ENCODE peak calls at places on chromosomes 16 and 17, in six cellular contexts. D is mesenchymal stem cell, X is IMR-90, A is H9, T is neuronal stem cell, F is H1. H is an unnamed sample.

GRCh38 chr17:43552229-43552837 is 6.2 kb upstream of the ETV4 start:
- DNase-seq in D (no peak), X (no peak), A (no peak), T (no peak), F (no peak), H (no peak)

GRCh38 chr16:75043175-75043937 is 44.5 kb downstream of the ZNRF1 start:
- DNase-seq in D (no peak), X (no peak), A (no peak), T (no peak), F (no peak), H (no peak)

GRCh38 chr16:77591347-77591746 is 131.0 kb upstream of the NUDT7 start:
- DNase-seq in D (no peak), X (no peak), A (no peak), T (no peak), F (no peak), H (no peak)

GRCh38 chr17:51611585-51611984 is 351.2 kb downstream of the UTP18 start:
- DNase-seq in D (no peak), X (no peak), A (no peak), T (no peak), F (no peak), H (no peak)

GRCh38 chr17:41647038-41647813 is 22.9 kb upstream of the KRT17 start:
- DNase-seq in D (no peak), X (no peak), A (no peak), T (no peak), F (no peak), H (no peak)

GRCh38 chr17:11272191-11272590 is 31.2 kb downstream of the SHISA6 start:
- DNase-seq in D (no peak), X (no peak), A (no peak), T (no peak), F (no peak), H (no peak)

GRCh38 chr17:19812407-19812806 is 55.3 kb downstream of the ULK2 start:
- DNase-seq in D (peak; percentile 7), X (peak; percentile 10), A (no peak), T (no peak), F (no peak), H (no peak)

GRCh38 chr16:1610841-1611653 is 825 bp downstream of the IFT140 start:
- DNase-seq in D (peak; percentile 28), X (no peak), A (no peak), T (peak; percentile 6), F (no peak), H (peak; percentile 58)

GRCh38 chr16:75267631-75268264 is 16.3 kb upstream of the BCAR1 start:
- DNase-seq in D (peak; percentile 76), X (peak; percentile 53), A (no peak), T (no peak), F (no peak), H (peak; percentile 64)

GRCh38 chr16:78462261-78463208 is 363.1 kb downstream of the WWOX start:
- DNase-seq in D (no peak), X (no peak), A (no peak), T (no peak), F (no peak), H (no peak)

GRCh38 chr17:7019839-7020519 is 2.9 kb upstream of the BCL6B start:
- DNase-seq in D (peak; percentile 54), X (peak; percentile 23), A (peak; percentile 76), T (no peak), F (no peak), H (peak; percentile 62)

GRCh38 chr16:17125671-17126070 is 345.1 kb downstream of the XYLT1 start:
- DNase-seq in D (no peak), X (peak; percentile 49), A (no peak), T (no peak), F (no peak), H (no peak)

GRCh38 chr17:79671387-79671752 is 59.4 kb upstream of the ENPP7 start:
- DNase-seq in D (no peak), X (no peak), A (no peak), T (no peak), F (no peak), H (no peak)

GRCh38 chr17:72618018-72618509 is 474.4 kb downstream of the SLC39A11 start:
- DNase-seq in D (no peak), X (no peak), A (no peak), T (no peak), F (no peak), H (peak; percentile 87)

GRCh38 chr17:80220709-80221215 is 535 bp downstream of the SLC26A11 start:
- DNase-seq in D (peak; percentile 28), X (no peak), A (no peak), T (no peak), F (no peak), H (no peak)

GRCh38 chr16:842061-842476 is 41.5 kb upstream of the GNG13 start:
- DNase-seq in D (no peak), X (peak; percentile 8), A (no peak), T (no peak), F (no peak), H (no peak)

GRCh38 chr16:70808371-70808770 is 7.4 kb upstream of the VAC14 start:
- DNase-seq in D (no peak), X (no peak), A (peak; percentile 18), T (no peak), F (no peak), H (no peak)

GRCh38 chr16:14309001-14309886 is 238.1 kb downstream of the MRTFB start:
- DNase-seq in D (peak; percentile 57), X (peak; percentile 39), A (peak; percentile 82), T (no peak), F (no peak), H (peak; percentile 96)

GRCh38 chr16:4290236-4290830 is 17.5 kb upstream of the TFAP4 start:
- DNase-seq in D (peak; percentile 95), X (peak; percentile 66), A (no peak), T (no peak), F (no peak), H (peak; percentile 96)

GRCh38 chr16:80285089-80285488 is 255.7 kb upstream of the DYNLRB2 start:
- DNase-seq in D (peak; percentile 31), X (peak; percentile 89), A (no peak), T (no peak), F (no peak), H (peak; percentile 74)

GRCh38 chr17:33284022-33284421 is 9.1 kb downstream of the ASIC2 start:
- DNase-seq in D (peak; percentile 60), X (peak; percentile 87), A (no peak), T (no peak), F (no peak), H (no peak)

GRCh38 chr16:66044616-66045015 is 321.9 kb upstream of the CDH5 start:
- DNase-seq in D (no peak), X (no peak), A (no peak), T (no peak), F (no peak), H (no peak)

GRCh38 chr16:65121870-65122723 is at the start of gene CDH11:
- DNase-seq in D (peak; percentile 92), X (peak; percentile 82), A (peak; percentile 70), T (peak; percentile 88), F (no peak), H (no peak)

GRCh38 chr16:30957456-30958163 is at the start of gene SETD1A:
- DNase-seq in D (peak; percentile 96), X (peak; percentile 95), A (peak; percentile 95), T (peak; percentile 98), F (no peak), H (peak; percentile 96)

GRCh38 chr16:30964540-30965226 is 7.1 kb downstream of the SETD1A start:
- DNase-seq in D (no peak), X (no peak), A (no peak), T (no peak), F (no peak), H (no peak)

GRCh38 chr16:30963925-30964511 is 6.5 kb downstream of the SETD1A start:
- DNase-seq in D (no peak), X (no peak), A (no peak), T (no peak), F (no peak), H (no peak)

GRCh38 chr16:30958164-30959083 is 870 bp downstream of the SETD1A start:
- DNase-seq in D (peak; percentile 70), X (peak; percentile 43), A (peak; percentile 68), T (peak; percentile 48), F (no peak), H (no peak)

DNA sequence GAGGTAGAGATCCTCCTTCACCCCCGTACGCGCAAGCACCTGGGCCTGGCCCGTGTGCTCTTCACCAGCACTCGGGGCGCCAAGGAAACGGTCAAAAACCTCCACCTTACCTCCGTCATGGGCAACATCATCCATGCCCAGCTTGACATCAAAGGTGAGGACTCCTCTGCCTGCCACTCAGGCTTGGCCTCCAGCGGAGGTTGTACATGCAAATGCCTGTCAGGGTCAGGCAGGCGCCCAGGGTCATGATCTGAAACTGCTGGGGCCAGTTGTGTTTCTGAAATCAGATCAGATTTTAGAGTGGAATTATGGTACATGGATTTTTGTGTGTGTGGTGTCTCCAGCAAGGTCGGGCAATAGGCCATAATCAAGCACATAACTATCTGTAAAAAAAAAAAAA is 3.8 kb downstream of the SETD1A start:
- DNase-seq in D (no peak), X (no peak), A (no peak), T (no peak), F (no peak), H (no peak)
- H4K91ac ChIP-seq in D (no peak overlapping the region), X (no peak overlapping the region), A (no peak overlapping the region), T (no peak overlapping the region), F (no peak overlapping the region), H (no peak overlapping the region)

GRCh38 chr17:18141210-18141803 is 32.8 kb downstream of the MYO15A start:
- DNase-seq in D (peak; percentile 64), X (peak; percentile 55), A (no peak), T (peak; percentile 47), F (no peak), H (peak; percentile 45)
- H2AK5ac ChIP-seq in D (no peak overlapping the region), X (no peak overlapping the region), A (no peak overlapping the region), T (no peak overlapping the region), F (peak overlapping the region; percentile 41), H (no peak overlapping the region)

GRCh38 chr16:88782454-88783390 is 2.3 kb downstream of the PIEZO1 start:
- DNase-seq in D (peak; percentile 76), X (peak; percentile 84), A (no peak), T (no peak), F (no peak), H (no peak)

GRCh38 chr16:88779406-88780099 is 5.5 kb downstream of the PIEZO1 start:
- DNase-seq in D (no peak), X (no peak), A (no peak), T (no peak), F (no peak), H (no peak)

GRCh38 chr16:88781140-88782077 is 3.6 kb downstream of the PIEZO1 start:
- DNase-seq in D (no peak), X (no peak), A (no peak), T (no peak), F (no peak), H (no peak)

GRCh38 chr16:88778541-88779065 is 6.4 kb downstream of the PIEZO1 start:
- DNase-seq in D (no peak), X (no peak), A (no peak), T (no peak), F (no peak), H (no peak)

GRCh38 chr16:88780100-88781062 is 4.6 kb downstream of the PIEZO1 start:
- DNase-seq in D (no peak), X (no peak), A (no peak), T (no peak), F (no peak), H (no peak)
- H3K4me2 ChIP-seq in D (no peak overlapping the region), X (no peak overlapping the region), A (no peak overlapping the region), T (no peak overlapping the region), F (no peak overlapping the region), H (no peak overlapping the region)

DNA sequence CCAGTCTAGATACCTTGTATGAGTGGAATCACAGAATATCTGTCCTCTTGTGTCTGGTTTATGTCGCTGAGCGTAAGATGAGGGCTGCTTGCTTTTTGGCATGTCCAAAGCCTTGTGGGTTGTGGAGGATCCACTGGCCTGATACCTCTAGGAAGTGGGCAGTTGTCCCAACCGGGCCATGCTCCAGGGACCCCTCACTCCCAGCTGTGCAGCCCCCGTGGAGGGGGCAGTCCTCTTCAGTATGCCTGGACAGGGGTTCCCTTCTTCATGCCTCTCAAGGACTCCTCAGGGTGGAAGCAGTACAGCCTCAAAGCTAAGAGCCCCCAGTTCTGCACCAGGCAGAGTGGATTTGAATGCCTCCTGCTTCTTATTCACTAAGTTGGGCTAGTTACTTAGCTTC is 23.8 kb upstream of the ST6GALNAC1 start:
- DNase-seq in D (no peak), X (no peak), A (no peak), T (no peak), F (no peak), H (no peak)
- H4K91ac ChIP-seq in D (no peak overlapping the region), X (peak overlapping the region; percentile 84), A (no peak overlapping the region), T (no peak overlapping the region), F (no peak overlapping the region), H (peak overlapping the region; percentile 64)

H was measured in trophoblast cell.